ENCODE peak calls at places on chromosome 19, in eight cellular contexts. One of them, this sample, is unnamed.

GRCh38 chr19:48361912-48362311 is 1.8 kb downstream of the TMEM143 start:
- DNase-seq in lower leg skin: no peak
- DNase-seq in colonic mucosa: no peak
- DNase-seq in esophagus squamous epithelium: no peak
- DNase-seq in HFF-Myc: no peak
- DNase-seq in neuronal stem cell: no peak
- DNase-seq in CD8-positive, alpha-beta memory T cell: no peak
- DNase-seq in kidney epithelial cell: no peak
- DNase-seq in this sample: no peak

GRCh38 chr19:36041831-36042230 is 9.2 kb upstream of the CLIP3 start:
- DNase-seq in CD8-positive, alpha-beta memory T cell: no peak
- DNase-seq in neuronal stem cell: no peak
- DNase-seq in lower leg skin: no peak
- DNase-seq in colonic mucosa: no peak
- DNase-seq in HFF-Myc: peak; percentile 38
- DNase-seq in kidney epithelial cell: peak; percentile 69
- DNase-seq in esophagus squamous epithelium: no peak
- DNase-seq in this sample: peak; percentile 65

GRCh38 chr19:45638930-45639729 is at the start of gene EML2:
- DNase-seq in kidney epithelial cell: no peak
- DNase-seq in esophagus squamous epithelium: no peak
- DNase-seq in HFF-Myc: no peak
- DNase-seq in lower leg skin: peak; percentile 91
- DNase-seq in neuronal stem cell: peak; percentile 81
- DNase-seq in CD8-positive, alpha-beta memory T cell: peak; percentile 31
- DNase-seq in colonic mucosa: peak; percentile 78
- DNase-seq in this sample: no peak

GRCh38 chr19:12617646-12618045 is 6.9 kb downstream of the ZNF791 start:
- DNase-seq in kidney epithelial cell: no peak
- DNase-seq in lower leg skin: no peak
- DNase-seq in CD8-positive, alpha-beta memory T cell: no peak
- DNase-seq in HFF-Myc: no peak
- DNase-seq in esophagus squamous epithelium: no peak
- DNase-seq in neuronal stem cell: no peak
- DNase-seq in colonic mucosa: no peak
- DNase-seq in this sample: no peak

GRCh38 chr19:2032296-2032941 is 16.9 kb upstream of the BTBD2 start:
- DNase-seq in CD8-positive, alpha-beta memory T cell: no peak
- DNase-seq in HFF-Myc: peak; percentile 59
- DNase-seq in kidney epithelial cell: peak; percentile 69
- DNase-seq in lower leg skin: peak; percentile 99
- DNase-seq in colonic mucosa: peak; percentile 98
- DNase-seq in neuronal stem cell: no peak
- DNase-seq in esophagus squamous epithelium: peak; percentile 55
- DNase-seq in this sample: peak; percentile 67

GRCh38 chr19:6489278-6490061 is 7.9 kb upstream of the DENND1C start:
- DNase-seq in lower leg skin: no peak
- DNase-seq in HFF-Myc: no peak
- DNase-seq in esophagus squamous epithelium: no peak
- DNase-seq in neuronal stem cell: no peak
- DNase-seq in kidney epithelial cell: no peak
- DNase-seq in CD8-positive, alpha-beta memory T cell: no peak
- DNase-seq in colonic mucosa: no peak
- DNase-seq in this sample: no peak

GRCh38 chr19:42596391-42597071 is 1.8 kb upstream of the CEACAM8 start:
- DNase-seq in HFF-Myc: no peak
- DNase-seq in esophagus squamous epithelium: no peak
- DNase-seq in lower leg skin: no peak
- DNase-seq in colonic mucosa: peak; percentile 36
- DNase-seq in kidney epithelial cell: no peak
- DNase-seq in neuronal stem cell: peak; percentile 33
- DNase-seq in CD8-positive, alpha-beta memory T cell: peak; percentile 7
- DNase-seq in this sample: no peak

GRCh38 chr19:47005164-47005641 is 14.4 kb upstream of the NPAS1 start:
- DNase-seq in kidney epithelial cell: no peak
- DNase-seq in neuronal stem cell: no peak
- DNase-seq in lower leg skin: no peak
- DNase-seq in esophagus squamous epithelium: no peak
- DNase-seq in colonic mucosa: no peak
- DNase-seq in CD8-positive, alpha-beta memory T cell: no peak
- DNase-seq in HFF-Myc: no peak
- DNase-seq in this sample: no peak

GRCh38 chr19:45499196-45500180 is 1.2 kb downstream of the PPM1N start:
- DNase-seq in colonic mucosa: peak; percentile 78
- DNase-seq in kidney epithelial cell: no peak
- DNase-seq in CD8-positive, alpha-beta memory T cell: peak; percentile 39
- DNase-seq in esophagus squamous epithelium: no peak
- DNase-seq in HFF-Myc: no peak
- DNase-seq in lower leg skin: no peak
- DNase-seq in neuronal stem cell: peak; percentile 59
- DNase-seq in this sample: no peak

GRCh38 chr19:35774274-35775045 is 904 bp upstream of the ARHGAP33 start:
- DNase-seq in HFF-Myc: no peak
- DNase-seq in kidney epithelial cell: no peak
- DNase-seq in CD8-positive, alpha-beta memory T cell: no peak
- DNase-seq in lower leg skin: no peak
- DNase-seq in neuronal stem cell: no peak
- DNase-seq in esophagus squamous epithelium: no peak
- DNase-seq in colonic mucosa: no peak
- DNase-seq in this sample: no peak

DNA sequence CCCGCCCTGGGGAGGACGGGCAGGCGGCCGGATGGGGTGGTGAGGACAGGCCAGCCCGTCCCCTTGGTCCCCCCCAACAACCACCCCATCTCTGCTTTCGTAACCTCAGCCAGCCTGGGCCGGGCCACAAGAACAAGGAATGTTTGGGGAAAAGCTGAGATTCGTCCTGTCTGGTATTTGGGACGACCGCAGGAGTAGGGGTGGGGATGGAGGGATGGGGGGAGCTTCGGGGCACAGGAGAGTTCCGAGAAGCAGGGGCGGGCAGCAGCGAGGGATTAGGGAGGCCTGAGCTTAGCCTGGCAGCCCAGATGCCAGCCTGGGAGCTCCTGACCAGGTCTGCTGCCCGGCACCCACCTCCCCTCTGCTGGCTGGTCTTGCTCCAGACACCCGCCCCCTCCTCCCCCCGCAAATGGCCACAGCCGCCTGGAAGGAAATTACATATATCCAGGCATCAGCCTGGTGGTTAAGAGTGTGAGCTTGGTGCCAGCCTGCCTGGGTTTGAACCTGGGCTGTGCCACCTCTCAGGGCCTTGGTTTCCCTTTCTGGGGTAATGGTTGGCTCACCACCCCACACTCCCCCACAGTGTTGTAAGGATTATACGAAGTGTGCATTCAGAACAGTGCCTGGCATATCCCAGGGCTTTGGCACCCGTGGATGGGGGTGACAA is at the start of gene PODNL1:
- DNase-seq in lower leg skin: no peak
- DNase-seq in kidney epithelial cell: no peak
- DNase-seq in neuronal stem cell: no peak
- DNase-seq in HFF-Myc: peak; percentile 25
- DNase-seq in esophagus squamous epithelium: no peak
- DNase-seq in CD8-positive, alpha-beta memory T cell: no peak
- DNase-seq in colonic mucosa: no peak
- DNase-seq in this sample: peak; percentile 36
- H3K4me3 ChIP-seq in lower leg skin: no peak within 1 kb of the TSS
- H3K4me3 ChIP-seq in kidney epithelial cell: peak within 1 kb of the TSS; percentile 19
- H3K4me3 ChIP-seq in neuronal stem cell: peak within 1 kb of the TSS; percentile 24
- H3K4me3 ChIP-seq in HFF-Myc: peak within 1 kb of the TSS; percentile 15
- H3K4me3 ChIP-seq in esophagus squamous epithelium: peak within 1 kb of the TSS; percentile 37
- H3K4me3 ChIP-seq in CD8-positive, alpha-beta memory T cell: no peak within 1 kb of the TSS
- H3K4me3 ChIP-seq in colonic mucosa: no peak within 1 kb of the TSS
- H3K4me3 ChIP-seq in this sample: peak within 1 kb of the TSS; percentile 57

GRCh38 chr19:53537126-53537522 is 821 bp upstream of the ZNF331 start:
- DNase-seq in esophagus squamous epithelium: no peak
- DNase-seq in HFF-Myc: no peak
- DNase-seq in neuronal stem cell: no peak
- DNase-seq in CD8-positive, alpha-beta memory T cell: no peak
- DNase-seq in colonic mucosa: no peak
- DNase-seq in kidney epithelial cell: no peak
- DNase-seq in lower leg skin: no peak
- DNase-seq in this sample: no peak
- H3K4me3 ChIP-seq in esophagus squamous epithelium: peak overlapping the region; percentile 79
- H3K4me3 ChIP-seq in HFF-Myc: peak overlapping the region; percentile 66
- H3K4me3 ChIP-seq in neuronal stem cell: no peak overlapping the region
- H3K4me3 ChIP-seq in CD8-positive, alpha-beta memory T cell: peak overlapping the region; percentile 75
- H3K4me3 ChIP-seq in colonic mucosa: peak overlapping the region; percentile 65
- H3K4me3 ChIP-seq in kidney epithelial cell: peak overlapping the region; percentile 59
- H3K4me3 ChIP-seq in lower leg skin: peak overlapping the region; percentile 70
- H3K4me3 ChIP-seq in this sample: peak overlapping the region; percentile 70

GRCh38 chr19:18588611-18589379 is at the start of gene REX1BD:
- DNase-seq in colonic mucosa: peak; percentile 85
- DNase-seq in CD8-positive, alpha-beta memory T cell: peak; percentile 84
- DNase-seq in esophagus squamous epithelium: no peak
- DNase-seq in HFF-Myc: no peak
- DNase-seq in neuronal stem cell: peak; percentile 84
- DNase-seq in lower leg skin: peak; percentile 97
- DNase-seq in kidney epithelial cell: no peak
- DNase-seq in this sample: peak; percentile 31

GRCh38 chr19:18587962-18588610 is 512 bp upstream of the REX1BD start:
- DNase-seq in colonic mucosa: no peak
- DNase-seq in esophagus squamous epithelium: no peak
- DNase-seq in CD8-positive, alpha-beta memory T cell: no peak
- DNase-seq in neuronal stem cell: no peak
- DNase-seq in lower leg skin: peak; percentile 73
- DNase-seq in HFF-Myc: no peak
- DNase-seq in kidney epithelial cell: no peak
- DNase-seq in this sample: no peak

GRCh38 chr19:18586311-18586710 is 2.3 kb upstream of the REX1BD start:
- DNase-seq in HFF-Myc: no peak
- DNase-seq in CD8-positive, alpha-beta memory T cell: no peak
- DNase-seq in esophagus squamous epithelium: no peak
- DNase-seq in colonic mucosa: no peak
- DNase-seq in lower leg skin: no peak
- DNase-seq in kidney epithelial cell: no peak
- DNase-seq in neuronal stem cell: no peak
- DNase-seq in this sample: no peak

GRCh38 chr19:18589380-18590272 is 1.0 kb downstream of the REX1BD start:
- DNase-seq in HFF-Myc: peak; percentile 46
- DNase-seq in CD8-positive, alpha-beta memory T cell: no peak
- DNase-seq in neuronal stem cell: peak; percentile 81
- DNase-seq in lower leg skin: peak; percentile 94
- DNase-seq in esophagus squamous epithelium: no peak
- DNase-seq in kidney epithelial cell: no peak
- DNase-seq in colonic mucosa: peak; percentile 72
- DNase-seq in this sample: peak; percentile 33

DNA sequence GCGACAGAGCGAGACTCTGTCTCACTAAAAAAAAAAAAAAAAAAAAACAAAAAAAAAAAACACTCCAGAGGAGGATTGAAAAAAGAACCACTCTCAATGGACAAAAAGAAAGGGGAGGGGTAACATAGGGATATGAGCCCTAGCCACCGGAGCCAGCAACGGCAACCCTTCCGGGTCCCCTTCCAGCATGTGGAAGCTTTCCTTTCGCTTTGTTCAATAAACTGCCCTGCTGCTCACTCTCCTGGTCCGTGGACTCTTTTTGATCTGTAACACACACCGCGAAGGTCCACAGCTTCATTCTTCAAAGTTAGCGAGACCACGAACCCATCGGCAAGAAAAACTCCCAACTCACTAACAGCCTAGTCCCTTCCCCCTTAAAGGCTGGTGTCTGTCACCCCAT is 1.0 kb upstream of the REX1BD start:
- DNase-seq in lower leg skin: peak; percentile 73
- DNase-seq in neuronal stem cell: no peak
- DNase-seq in esophagus squamous epithelium: no peak
- DNase-seq in kidney epithelial cell: no peak
- DNase-seq in colonic mucosa: no peak
- DNase-seq in CD8-positive, alpha-beta memory T cell: no peak
- DNase-seq in HFF-Myc: no peak
- DNase-seq in this sample: no peak
- H3K4me3 ChIP-seq in lower leg skin: no peak overlapping the region
- H3K4me3 ChIP-seq in neuronal stem cell: no peak overlapping the region
- H3K4me3 ChIP-seq in esophagus squamous epithelium: no peak overlapping the region
- H3K4me3 ChIP-seq in kidney epithelial cell: no peak overlapping the region
- H3K4me3 ChIP-seq in colonic mucosa: no peak overlapping the region
- H3K4me3 ChIP-seq in CD8-positive, alpha-beta memory T cell: peak overlapping the region; percentile 83
- H3K4me3 ChIP-seq in HFF-Myc: no peak overlapping the region
- H3K4me3 ChIP-seq in this sample: no peak overlapping the region

GRCh38 chr19:17806945-17807344 is 12.0 kb downstream of the B3GNT3 start:
- DNase-seq in CD8-positive, alpha-beta memory T cell: no peak
- DNase-seq in HFF-Myc: no peak
- DNase-seq in neuronal stem cell: no peak
- DNase-seq in colonic mucosa: no peak
- DNase-seq in lower leg skin: no peak
- DNase-seq in esophagus squamous epithelium: no peak
- DNase-seq in kidney epithelial cell: no peak
- DNase-seq in this sample: no peak
- H3K4me3 ChIP-seq in CD8-positive, alpha-beta memory T cell: no peak overlapping the region
- H3K4me3 ChIP-seq in HFF-Myc: no peak overlapping the region
- H3K4me3 ChIP-seq in neuronal stem cell: no peak overlapping the region
- H3K4me3 ChIP-seq in colonic mucosa: no peak overlapping the region
- H3K4me3 ChIP-seq in lower leg skin: no peak overlapping the region
- H3K4me3 ChIP-seq in esophagus squamous epithelium: no peak overlapping the region
- H3K4me3 ChIP-seq in kidney epithelial cell: no peak overlapping the region
- H3K4me3 ChIP-seq in this sample: no peak overlapping the region

This sample was measured in skeletal muscle cell.